ENCODE peak calls at places on chromosomes 7 and 10, in four cellular contexts. Z, P, J and R are unnamed samples.

GRCh38 chr10:73922007-73922863 is 11.3 kb downstream of the PLAU start:
- DNase-seq in Z (no peak), P (no peak), J (no peak), R (no peak)

GRCh38 chr7:142445019-142445686 is 187.3 kb upstream of the PRSS58 start:
- DNase-seq in Z (no peak), P (no peak), J (no peak), R (no peak)

GRCh38 chr7:157670490-157671357 is 333.9 kb downstream of the DNAJB6 start:
- DNase-seq in Z (no peak), P (no peak), J (no peak), R (no peak)

GRCh38 chr7:29806131-29806792 is at the start of gene WIPF3:
- DNase-seq in Z (peak; percentile 43), P (no peak), J (no peak), R (peak; percentile 48)

GRCh38 chr10:23694446-23694920 is 255.6 kb downstream of the OTUD1 start:
- DNase-seq in Z (no peak), P (peak; percentile 11), J (no peak), R (peak; percentile 45)

GRCh38 chr10:48607356-48608278 is 2.7 kb upstream of the ARHGAP22 start:
- DNase-seq in Z (no peak), P (no peak), J (no peak), R (no peak)

GRCh38 chr7:22194633-22195273 is 162.2 kb downstream of the RAPGEF5 start:
- DNase-seq in Z (no peak), P (no peak), J (no peak), R (no peak)

GRCh38 chr7:120740348-120740747 is 117.6 kb downstream of the TSPAN12 start:
- DNase-seq in Z (no peak), P (no peak), J (peak; percentile 27), R (no peak)

GRCh38 chr7:126803060-126803665 is 449.6 kb downstream of the GRM8 start:
- DNase-seq in Z (no peak), P (peak; percentile 71), J (peak; percentile 71), R (no peak)

GRCh38 chr10:59331661-59332060 is 30.7 kb downstream of the FAM13C start:
- DNase-seq in Z (no peak), P (no peak), J (no peak), R (no peak)

GRCh38 chr7:99312316-99313203 is 13.1 kb upstream of the ARPC1A start:
- DNase-seq in Z (peak; percentile 58), P (peak; percentile 61), J (peak; percentile 40), R (peak; percentile 64)

GRCh38 chr10:6729071-6729773 is 149.1 kb upstream of the PRKCQ start:
- DNase-seq in Z (peak; percentile 17), P (peak; percentile 62), J (no peak), R (no peak)

GRCh38 chr10:69515699-69516547 is 57.3 kb downstream of the NEUROG3 start:
- DNase-seq in Z (peak; percentile 63), P (peak; percentile 78), J (peak; percentile 35), R (peak; percentile 75)

GRCh38 chr10:72272689-72273409 is 875 bp upstream of the DDIT4 start:
- DNase-seq in Z (peak; percentile 92), P (peak; percentile 95), J (peak; percentile 73), R (peak; percentile 92)

GRCh38 chr10:9781681-9782080 is 1236.0 kb upstream of the CELF2 start:
- DNase-seq in Z (no peak), P (no peak), J (peak; percentile 35), R (no peak)

GRCh38 chr10:75651452-75651851 is 220.0 kb downstream of the LRMDA start:
- DNase-seq in Z (no peak), P (peak; percentile 33), J (no peak), R (no peak)

GRCh38 chr7:21944616-21945373 is 904 bp downstream of the CDCA7L start:
- DNase-seq in Z (peak; percentile 42), P (peak; percentile 12), J (peak; percentile 4), R (peak; percentile 84)

GRCh38 chr10:14580933-14581332 is 193.8 kb downstream of the FAM107B start:
- DNase-seq in Z (no peak), P (no peak), J (no peak), R (no peak)

DNA sequence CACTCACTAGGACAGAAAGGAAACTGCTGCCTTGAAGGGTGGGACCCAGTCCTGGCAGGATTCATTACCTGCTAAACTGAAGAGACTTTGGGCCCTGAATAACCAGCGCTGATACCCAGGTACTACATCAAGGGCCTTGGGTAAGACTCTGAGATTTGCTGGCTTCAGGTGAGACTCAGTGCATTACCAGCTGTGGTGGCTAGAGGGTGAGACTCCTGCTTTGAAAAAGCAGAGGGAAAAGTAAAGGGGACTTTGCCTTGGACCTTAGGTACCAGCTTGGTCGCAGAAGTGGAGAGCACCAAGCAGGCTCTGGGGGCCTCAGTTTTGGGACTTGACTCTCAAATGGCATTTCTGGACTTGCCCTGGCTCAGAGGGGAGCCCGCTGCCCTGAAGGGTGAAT is 673.3 kb downstream of the NXPH1 start:
- DNase-seq in Z (no peak), P (no peak), J (no peak), R (no peak)
- TF ChIP-seq CTCF in Z (no peak), P (no peak), J (no peak), R (no peak)

GRCh38 chr7:151430391-151431205 is 9.3 kb downstream of the CRYGN start:
- DNase-seq in Z (no peak), P (no peak), J (no peak), R (no peak)

GRCh38 chr7:151429232-151429554 is 10.7 kb downstream of the CRYGN start:
- DNase-seq in Z (no peak), P (no peak), J (no peak), R (no peak)

GRCh38 chr7:151428393-151429231 is 11.3 kb downstream of the CRYGN start:
- DNase-seq in Z (no peak), P (no peak), J (peak; percentile 98), R (no peak)

GRCh38 chr7:151431281-151431767 is 8.6 kb downstream of the CRYGN start:
- DNase-seq in Z (no peak), P (no peak), J (no peak), R (no peak)

DNA sequence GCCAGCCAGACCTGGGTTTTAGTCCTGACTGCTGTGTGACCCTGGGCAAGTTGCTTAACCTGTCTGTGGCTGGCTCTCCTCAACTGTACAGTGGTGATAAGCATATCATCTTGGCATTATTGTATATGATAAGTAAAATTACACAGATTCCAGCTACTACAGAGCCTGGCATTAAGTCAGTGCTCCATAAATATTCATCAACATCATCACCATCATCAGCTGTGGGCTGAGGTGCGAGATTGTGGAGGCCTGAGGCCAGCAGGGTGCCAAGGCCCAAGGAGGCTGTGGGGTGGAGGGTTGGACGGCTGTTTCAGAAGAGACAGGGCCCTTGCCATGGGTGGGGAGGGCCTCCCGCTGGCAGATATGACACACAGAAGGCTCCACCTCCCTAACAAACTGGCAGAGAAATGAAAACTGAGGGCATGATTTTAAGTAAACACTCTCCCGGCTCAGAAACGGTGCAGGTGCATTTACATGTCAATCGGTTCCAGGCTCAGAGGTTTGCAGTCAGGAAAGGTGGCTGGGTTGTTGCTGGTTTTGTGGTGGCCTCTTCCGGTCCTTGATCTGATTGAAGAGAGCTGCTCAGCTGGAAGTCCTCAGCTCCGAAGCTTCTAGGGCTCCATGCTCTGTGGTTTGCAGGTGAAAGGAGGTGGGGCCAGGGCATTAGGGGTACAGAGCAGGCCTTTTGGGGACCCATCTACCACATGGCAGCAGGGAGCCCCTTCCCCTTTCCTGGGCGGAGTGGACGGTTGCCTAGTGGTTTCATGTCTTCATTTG is 10.2 kb downstream of the CRYGN start:
- DNase-seq in Z (no peak), P (no peak), J (no peak), R (no peak)
- H3K4me3 ChIP-seq in Z (no peak overlapping the region), P (no peak overlapping the region), J (no peak overlapping the region), R (no peak overlapping the region)

DNA sequence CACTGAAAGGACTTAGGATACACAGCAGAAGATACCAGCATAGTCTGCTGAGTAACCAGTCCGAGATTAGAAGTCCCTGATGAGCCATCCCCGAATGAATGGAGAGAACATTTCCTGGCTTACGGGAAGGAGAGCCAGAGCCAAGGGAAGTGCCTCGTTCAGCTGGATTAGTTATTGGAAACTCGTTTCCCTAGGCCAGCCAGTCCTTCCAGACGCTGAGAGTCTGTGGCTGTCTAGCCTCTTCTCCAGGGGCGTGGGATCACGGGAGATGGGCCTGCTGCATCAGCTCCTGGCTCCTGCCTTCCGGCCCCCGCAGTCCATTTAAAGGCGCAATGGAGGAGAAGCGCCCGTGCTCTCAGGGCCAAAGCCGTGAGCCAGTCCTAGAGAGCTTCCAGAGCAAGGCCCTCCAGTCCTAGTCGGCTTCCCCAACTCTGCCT is 712.8 kb downstream of the PARD3 start:
- DNase-seq in Z (peak; percentile 74), P (no peak), J (no peak), R (no peak)
- TF ChIP-seq CTCF in Z (no peak), P (no peak), J (no peak), R (no peak)

GRCh38 chr10:88853155-88853554 is 1.5 kb upstream of the ANKRD22 start:
- DNase-seq in Z (no peak), P (no peak), J (no peak), R (no peak)
- H3K4me3 ChIP-seq in Z (no peak overlapping the region), P (no peak overlapping the region), J (no peak overlapping the region), R (no peak overlapping the region)